ENCODE peak calls at places on chromosomes 13 and 19, in nine cellular contexts. S is right atrium auricular region; J is fibroblast of the aortic adventitia; U is pancreas; Z is CD4-positive, alpha-beta T cell; E is neural progenitor cell; W is AG04450; H is fibroblast of pulmonary artery; O is Peyer's patch. T is an unnamed sample.

GRCh38 chr19:37905936-37906867 is at the start of gene WDR87:
- DNase-seq in J (peak; percentile 4), H (peak; percentile 16), O (peak; percentile 80), Z (peak; percentile 30), S (no peak), W (no peak), U (peak; percentile 66), E (peak; percentile 96), T (peak; percentile 12)

GRCh38 chr19:13100031-13100588 is 2.5 kb downstream of the LYL1 start:
- DNase-seq in O (peak; percentile 69), H (no peak), Z (no peak), U (no peak), S (no peak), E (no peak), J (no peak), W (no peak), T (peak; percentile 56)

GRCh38 chr13:99605417-99606321 is 104.4 kb downstream of the TM9SF2 start:
- DNase-seq in E (peak; percentile 70), S (no peak), W (no peak), J (no peak), Z (peak; percentile 23), U (peak; percentile 65), H (no peak), O (peak; percentile 86), T (no peak)

GRCh38 chr19:15629003-15629880 is 11.5 kb upstream of the CYP4F3 start:
- DNase-seq in Z (peak; percentile 95), J (peak; percentile 44), E (peak; percentile 5), H (peak; percentile 53), O (peak; percentile 94), S (peak; percentile 75), U (peak; percentile 85), W (peak; percentile 2), T (peak; percentile 9)

GRCh38 chr19:42816901-42817300 is 51.4 kb upstream of the PSG8 start:
- DNase-seq in Z (no peak), E (no peak), J (peak; percentile 42), S (no peak), H (no peak), O (no peak), W (no peak), U (no peak), T (peak; percentile 12)

GRCh38 chr19:15323496-15324235 is 8.7 kb downstream of the BRD4 start:
- DNase-seq in U (peak; percentile 70), W (no peak), O (no peak), H (peak; percentile 67), S (peak; percentile 67), Z (no peak), J (peak; percentile 46), E (no peak), T (peak; percentile 48)

GRCh38 chr19:50818859-50819472 is 4.6 kb downstream of the KLK1 start:
- DNase-seq in E (no peak), W (no peak), O (no peak), U (peak; percentile 73), S (no peak), J (no peak), H (no peak), Z (no peak), T (no peak)

GRCh38 chr19:58209577-58209976 is 19.1 kb upstream of the ZNF544 start:
- DNase-seq in J (no peak), H (no peak), S (no peak), O (no peak), U (no peak), E (no peak), Z (no peak), W (no peak), T (no peak)

GRCh38 chr19:30545752-30546151 is 173.6 kb downstream of the ZNF536 start:
- DNase-seq in O (no peak), Z (no peak), S (no peak), H (no peak), E (no peak), W (no peak), U (no peak), J (no peak), T (no peak)

GRCh38 chr19:16040642-16041041 is 35.7 kb upstream of the TPM4 start:
- DNase-seq in S (no peak), W (no peak), E (no peak), J (no peak), H (peak; percentile 16), Z (no peak), U (no peak), O (peak; percentile 50), T (no peak)

GRCh38 chr19:5586300-5587070 is 18.7 kb upstream of the TINCR start:
- DNase-seq in J (no peak), E (no peak), O (no peak), S (no peak), W (no peak), U (no peak), H (no peak), Z (no peak), T (no peak)

GRCh38 chr19:53621885-53622710 is 9.7 kb upstream of the DPRX start:
- DNase-seq in U (no peak), E (no peak), W (no peak), H (peak; percentile 6), S (no peak), Z (no peak), J (no peak), O (no peak), T (peak; percentile 4)

GRCh38 chr19:53881482-53882390 is at the start of gene PRKCG:
- DNase-seq in U (peak; percentile 45), O (peak; percentile 70), J (no peak), H (no peak), E (peak; percentile 87), Z (peak; percentile 40), W (no peak), S (no peak), T (no peak)

GRCh38 chr13:98333481-98333880 is 156.4 kb upstream of the RNF113B start:
- DNase-seq in W (no peak), E (peak; percentile 45), O (no peak), U (no peak), J (no peak), Z (no peak), S (no peak), H (no peak), T (no peak)

GRCh38 chr13:89812856-89813255 is 1534.6 kb upstream of the MIR17HG start:
- DNase-seq in J (no peak), U (no peak), E (no peak), O (no peak), Z (no peak), S (no peak), H (no peak), W (no peak), T (no peak)

GRCh38 chr13:83350569-83350968 is 531.7 kb downstream of the SLITRK1 start:
- DNase-seq in H (peak; percentile 7), W (no peak), S (no peak), O (no peak), E (no peak), J (peak; percentile 30), U (no peak), Z (no peak), T (peak; percentile 50)

GRCh38 chr19:19405919-19406877 is 723 bp downstream of the GATAD2A start:
- DNase-seq in U (peak; percentile 62), O (peak; percentile 70), J (peak; percentile 71), S (no peak), E (peak; percentile 80), W (no peak), Z (no peak), H (peak; percentile 52), T (peak; percentile 30)

GRCh38 chr13:31996611-31997010 is 35.0 kb upstream of the FRY start:
- DNase-seq in E (no peak), J (no peak), Z (no peak), S (no peak), U (no peak), O (no peak), W (no peak), H (no peak), T (no peak)
- TF ChIP-seq CTCF in E (no peak), J (no peak), Z (no peak), S (no peak), U (no peak), O (no peak), W (no peak), H (no peak), T (peak; percentile 33)

DNA sequence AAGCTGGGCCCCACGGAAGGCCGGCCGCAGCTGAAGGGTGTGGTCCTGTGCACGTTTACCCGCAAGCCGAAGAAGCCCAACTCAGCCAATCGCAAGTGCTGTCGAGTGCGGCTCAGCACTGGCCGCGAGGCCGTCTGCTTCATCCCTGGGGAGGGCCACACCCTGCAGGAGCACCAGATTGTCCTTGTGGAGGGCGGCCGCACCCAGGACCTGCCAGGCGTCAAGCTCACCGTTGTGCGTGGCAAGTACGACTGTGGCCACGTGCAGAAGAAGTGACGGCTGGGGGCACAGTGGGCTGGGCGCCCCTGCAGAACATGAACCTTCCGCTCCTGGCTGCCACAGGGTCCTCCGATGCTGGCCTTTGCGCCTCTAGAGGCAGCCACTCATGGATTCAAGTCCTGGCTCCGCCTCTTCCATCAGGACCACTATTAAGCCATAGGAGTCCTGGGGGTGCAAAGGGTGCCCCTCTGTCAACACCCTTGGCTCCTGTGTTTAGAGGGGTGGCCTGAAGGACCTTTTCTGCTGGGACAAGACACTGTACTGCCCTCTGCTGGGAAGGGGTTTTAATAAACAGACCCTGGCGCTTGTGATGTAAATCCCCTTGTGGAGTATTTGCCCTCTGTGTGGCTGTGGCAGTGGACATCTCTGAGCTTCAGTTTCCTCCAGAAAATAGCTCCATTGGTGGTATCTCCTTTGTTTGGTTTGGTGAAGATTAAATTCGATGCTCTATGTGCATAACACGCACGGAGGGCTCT is 1.9 kb downstream of the MRPS12 start:
- DNase-seq in W (no peak), E (peak; percentile 62), Z (no peak), H (peak; percentile 68), U (peak; percentile 36), O (peak; percentile 63), S (no peak), J (peak; percentile 44), T (no peak)
- TF ChIP-seq CTCF in W (peak; percentile 38), E (peak; percentile 42), Z (peak; percentile 41), H (peak; percentile 44), U (no peak), O (peak; percentile 5), S (peak; percentile 48), J (peak; percentile 38), T (peak; percentile 72)

DNA sequence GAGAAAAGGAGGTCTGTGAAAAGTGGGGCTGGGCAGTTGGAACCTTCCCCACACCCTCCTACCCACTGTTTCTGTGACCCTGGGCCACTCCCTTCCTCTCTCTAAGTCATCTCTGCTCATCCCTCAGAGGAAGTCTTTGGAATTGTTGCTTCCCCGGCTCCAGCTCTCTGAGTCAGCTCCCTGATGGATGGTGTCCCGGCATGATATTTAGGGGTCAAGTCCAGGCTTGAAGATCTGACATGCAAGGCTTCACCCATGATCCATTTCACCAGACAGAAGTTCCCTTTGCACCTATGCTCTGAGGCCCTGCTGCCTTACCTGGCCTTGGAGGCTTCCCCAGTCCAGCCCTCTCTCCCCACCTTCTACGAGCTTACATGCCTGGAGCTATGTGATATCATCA is 13.3 kb downstream of the EXOC3L2 start:
- DNase-seq in H (no peak), E (no peak), S (no peak), O (no peak), J (no peak), W (no peak), U (no peak), Z (no peak), T (peak; percentile 10)
- TF ChIP-seq CTCF in H (no peak), E (no peak), S (no peak), O (no peak), J (no peak), W (no peak), U (no peak), Z (no peak), T (no peak)

DNA sequence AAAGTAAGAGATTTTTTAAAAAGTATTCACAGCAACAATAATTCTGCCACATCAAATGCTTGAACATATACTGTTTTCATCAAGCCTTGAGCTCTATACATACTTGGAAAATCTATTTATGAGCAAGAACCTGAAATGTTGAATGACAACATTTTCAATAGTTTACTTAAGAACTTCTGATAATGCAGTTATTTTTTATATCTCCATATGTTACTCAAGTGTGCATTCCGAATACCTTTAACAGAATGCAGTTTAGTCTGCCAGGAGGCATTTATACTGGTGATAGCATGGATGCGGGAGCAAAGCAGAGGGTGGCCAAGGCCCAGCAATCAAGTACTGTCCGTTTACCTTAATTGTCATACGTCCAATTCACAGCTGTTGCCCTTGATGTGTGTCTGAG is 589.5 kb downstream of the KCTD12 start:
- DNase-seq in H (no peak), S (no peak), E (no peak), Z (no peak), W (no peak), J (no peak), U (no peak), O (no peak), T (no peak)
- TF ChIP-seq CTCF in H (no peak), S (no peak), E (no peak), Z (no peak), W (no peak), J (no peak), U (no peak), O (no peak), T (no peak)

T was measured in HFFc6.